ENCODE peak calls at places on chromosome 22, in eight cellular contexts. K, N, J, Z, S, U, M and E are unnamed samples.

GRCh38 chr22:29152381-29153138 is 53.1 kb upstream of the EMID1 start:
- DNase-seq in K (no peak), N (no peak), J (no peak), Z (no peak), S (peak; percentile 52), U (no peak), M (no peak), E (no peak)

GRCh38 chr22:45270095-45271020 is 14.4 kb upstream of the UPK3A start:
- DNase-seq in K (no peak), N (no peak), J (no peak), Z (no peak), S (no peak), U (no peak), M (no peak), E (no peak)

GRCh38 chr22:47030143-47030641 is 267.7 kb downstream of the TBC1D22A start:
- DNase-seq in K (no peak), N (no peak), J (no peak), Z (peak; percentile 45), S (no peak), U (peak; percentile 3), M (no peak), E (no peak)

GRCh38 chr22:26804315-26804714 is 146.9 kb downstream of the MIAT start:
- DNase-seq in K (no peak), N (no peak), J (no peak), Z (no peak), S (no peak), U (no peak), M (no peak), E (no peak)

GRCh38 chr22:32920032-32920628 is 118.6 kb downstream of the TIMP3 start:
- DNase-seq in K (no peak), N (peak; percentile 71), J (peak; percentile 47), Z (peak; percentile 75), S (no peak), U (no peak), M (peak; percentile 69), E (no peak)

GRCh38 chr22:46681010-46681409 is 57.0 kb downstream of the CERK start:
- DNase-seq in K (no peak), N (no peak), J (peak; percentile 53), Z (no peak), S (peak; percentile 92), U (no peak), M (no peak), E (no peak)

GRCh38 chr22:38570841-38571364 is 920 bp upstream of the DMC1 start:
- DNase-seq in K (no peak), N (peak; percentile 76), J (peak; percentile 37), Z (peak; percentile 39), S (peak; percentile 62), U (peak; percentile 35), M (no peak), E (no peak)

GRCh38 chr22:20583471-20583922 is 76.1 kb downstream of the MED15 start:
- DNase-seq in K (no peak), N (no peak), J (no peak), Z (no peak), S (peak; percentile 69), U (peak; percentile 19), M (no peak), E (no peak)

GRCh38 chr22:44753189-44754042 is 1.0 kb downstream of the ARHGAP8 start:
- DNase-seq in K (peak; percentile 47), N (no peak), J (no peak), Z (peak; percentile 78), S (peak; percentile 53), U (peak; percentile 67), M (no peak), E (no peak)

GRCh38 chr22:26673485-26673884 is 16.1 kb downstream of the MIAT start:
- DNase-seq in K (no peak), N (no peak), J (no peak), Z (peak; percentile 51), S (no peak), U (peak; percentile 32), M (no peak), E (no peak)

GRCh38 chr22:20299736-20300136 is 20.1 kb downstream of the DGCR6L start:
- DNase-seq in K (no peak), N (peak; percentile 73), J (no peak), Z (no peak), S (no peak), U (peak; percentile 26), M (no peak), E (no peak)

GRCh38 chr22:49208003-49208402 is 619.7 kb downstream of the BRD1 start:
- DNase-seq in K (no peak), N (no peak), J (no peak), Z (no peak), S (no peak), U (no peak), M (no peak), E (no peak)

GRCh38 chr22:20847318-20847822 is 11.2 kb downstream of the PI4KA start:
- DNase-seq in K (no peak), N (no peak), J (no peak), Z (no peak), S (no peak), U (no peak), M (no peak), E (no peak)

GRCh38 chr22:19291218-19291579 is 320 bp downstream of the CLTCL1 start:
- DNase-seq in K (no peak), N (peak; percentile 75), J (peak; percentile 53), Z (peak; percentile 20), S (peak; percentile 77), U (no peak), M (no peak), E (no peak)

GRCh38 chr22:26143801-26144325 is 25.4 kb upstream of the SEZ6L start:
- DNase-seq in K (no peak), N (no peak), J (no peak), Z (no peak), S (no peak), U (no peak), M (no peak), E (peak; percentile 10)

GRCh38 chr22:44406581-44407403 is 91.2 kb downstream of the RTL6 start:
- DNase-seq in K (peak; percentile 5), N (peak; percentile 28), J (peak; percentile 4), Z (no peak), S (peak; percentile 79), U (no peak), M (no peak), E (no peak)

GRCh38 chr22:50531546-50532352 is 1.9 kb upstream of the TYMP start:
- DNase-seq in K (no peak), N (peak; percentile 88), J (no peak), Z (peak; percentile 77), S (peak; percentile 92), U (peak; percentile 43), M (peak; percentile 63), E (no peak)

DNA sequence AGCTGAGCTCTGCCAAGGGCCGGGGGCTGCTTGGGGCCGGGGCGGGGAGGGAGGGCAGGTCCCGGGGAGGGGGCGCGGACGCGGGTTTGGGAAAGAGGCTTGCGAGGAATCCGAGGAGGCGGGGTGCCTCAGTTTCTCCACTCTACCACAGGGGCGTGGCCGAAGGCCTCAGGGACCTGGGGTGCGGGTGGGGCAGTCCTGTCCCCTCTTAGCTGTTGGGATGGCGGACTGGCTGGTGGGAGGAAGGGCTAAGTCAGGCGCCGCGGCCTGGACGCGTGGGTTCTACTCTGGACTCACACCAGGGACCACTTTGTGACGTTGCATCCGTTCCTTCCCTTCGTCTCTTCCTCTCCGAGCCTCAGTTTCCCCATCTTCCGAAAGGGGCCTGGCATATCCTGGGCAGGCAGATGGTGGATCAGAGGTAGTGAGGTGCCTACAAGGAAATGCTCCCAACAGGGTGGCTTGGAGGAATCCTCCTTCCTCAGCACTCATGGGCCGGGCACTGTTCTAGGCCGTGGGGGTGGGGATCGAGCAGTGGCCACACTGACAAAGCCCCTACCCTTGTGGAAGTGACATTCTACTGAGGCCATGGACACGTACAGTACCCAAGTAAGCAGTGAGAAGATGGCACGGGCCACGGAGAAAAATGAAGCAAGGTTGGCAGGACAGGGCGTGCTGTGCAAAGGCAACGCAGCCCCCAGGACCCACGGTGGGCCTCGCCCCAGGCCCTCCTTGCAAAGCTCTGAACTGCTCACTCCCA is 13.2 kb downstream of the IGLL1 start:
- DNase-seq in K (no peak), N (peak; percentile 24), J (no peak), Z (no peak), S (peak; percentile 61), U (no peak), M (no peak), E (no peak)
- H3K4me3 ChIP-seq in K (no peak overlapping the region), N (peak overlapping the region; percentile 55), J (peak overlapping the region; percentile 40), Z (no peak overlapping the region), S (peak overlapping the region; percentile 48), U (no peak overlapping the region), M (peak overlapping the region; percentile 55), E (no peak overlapping the region)

DNA sequence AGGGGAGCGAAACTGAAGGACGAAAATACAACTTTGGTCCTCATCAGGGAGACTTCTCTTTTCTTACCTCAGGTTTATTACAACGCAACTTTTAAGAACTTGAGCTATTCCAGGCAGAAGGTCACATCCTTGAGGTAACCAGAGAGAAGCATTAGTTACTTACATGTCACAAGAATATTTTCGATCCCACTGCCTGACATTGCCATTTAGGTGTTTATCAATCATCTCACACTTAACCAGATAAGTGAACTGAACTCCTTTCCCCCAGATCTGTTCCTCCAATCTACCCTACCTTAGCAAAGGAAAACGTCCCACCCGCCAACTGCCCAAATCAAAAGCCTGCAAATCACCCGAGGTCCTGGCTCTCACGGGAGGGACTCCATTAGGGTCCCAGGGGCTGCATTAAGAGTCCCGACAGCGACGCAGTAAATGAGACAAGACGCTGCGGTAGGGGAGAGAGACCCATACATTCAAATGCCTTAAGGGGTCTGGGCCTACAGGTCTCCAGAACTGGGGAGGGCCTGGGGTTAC is 734 bp downstream of the ZNF280B start:
- DNase-seq in K (no peak), N (no peak), J (no peak), Z (no peak), S (no peak), U (no peak), M (no peak), E (no peak)
- H3K4me3 ChIP-seq in K (peak overlapping the region; percentile 85), N (peak overlapping the region; percentile 58), J (peak overlapping the region; percentile 84), Z (peak overlapping the region; percentile 67), S (peak overlapping the region; percentile 98), U (peak overlapping the region; percentile 71), M (peak overlapping the region; percentile 46), E (peak overlapping the region; percentile 77)

DNA sequence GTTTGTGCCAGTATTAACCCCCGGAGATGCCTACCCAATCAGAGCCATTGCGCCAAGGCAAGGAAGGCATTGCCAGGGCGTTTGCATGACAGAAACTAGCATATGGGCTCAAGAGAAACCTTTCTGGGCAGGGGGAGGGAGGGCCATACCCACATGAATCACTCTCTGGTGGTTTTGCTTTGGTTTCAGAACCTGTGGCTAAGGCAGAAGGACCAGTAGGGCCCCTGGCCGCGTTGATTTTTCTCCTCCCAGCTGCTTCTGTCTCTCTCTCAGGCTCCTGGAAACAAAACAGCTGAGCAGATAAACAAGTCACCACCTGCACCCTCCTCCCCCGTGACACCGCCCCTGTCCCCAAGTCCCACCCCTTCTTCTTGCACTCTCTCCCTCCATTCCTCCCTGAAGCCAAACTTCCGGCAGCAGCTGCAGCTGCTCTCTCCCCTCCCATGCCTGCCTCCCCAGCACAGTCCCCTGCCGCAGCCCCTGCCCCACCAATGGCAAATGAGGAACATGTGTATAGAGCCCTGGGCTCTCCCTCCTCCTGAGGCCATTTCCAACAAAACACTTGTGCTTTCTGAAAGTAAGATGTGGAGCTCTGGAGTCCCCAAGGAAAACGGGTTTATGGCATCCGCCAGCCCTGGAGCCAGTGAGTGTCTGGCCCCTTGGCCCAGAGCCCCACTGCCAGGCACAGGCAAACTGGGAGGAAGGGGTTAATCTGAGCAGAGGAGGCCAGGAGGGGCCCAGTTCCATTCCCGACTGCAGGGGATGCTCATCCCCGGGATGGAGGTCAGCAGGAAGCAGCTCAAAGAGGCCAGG is 39.0 kb upstream of the ADA2 start:
- DNase-seq in K (no peak), N (peak; percentile 88), J (peak; percentile 85), Z (peak; percentile 4), S (peak; percentile 85), U (peak; percentile 2), M (no peak), E (no peak)
- H3K4me3 ChIP-seq in K (no peak overlapping the region), N (peak overlapping the region; percentile 50), J (peak overlapping the region; percentile 35), Z (no peak overlapping the region), S (no peak overlapping the region), U (no peak overlapping the region), M (no peak overlapping the region), E (peak overlapping the region; percentile 6)

GRCh38 chr22:37050913-37051628 is 471 bp upstream of the KCTD17 start:
- DNase-seq in K (no peak), N (no peak), J (no peak), Z (no peak), S (no peak), U (no peak), M (no peak), E (no peak)
- H3K4me3 ChIP-seq in K (peak overlapping the region; percentile 76), N (peak overlapping the region; percentile 68), J (peak overlapping the region; percentile 54), Z (peak overlapping the region; percentile 49), S (peak overlapping the region; percentile 42), U (peak overlapping the region; percentile 76), M (peak overlapping the region; percentile 87), E (peak overlapping the region; percentile 37)